ENCODE peak calls at places on chromosomes 6 and 20, in eight cellular contexts. K is cardiac fibroblast, J is omental fat pad, O is GM06990, E is fibroblast of the aortic adventitia, S is GM13976, X is astrocyte of the spinal cord, I is GM12865. R is an unnamed sample.
A peak's percentile ranks its signal among the peaks of the same experiment; 100 is the strongest.

GRCh38 chr6:152452639-152453038 is 184.5 kb downstream of the SYNE1 start:
- DNase-seq in K (no peak), J (no peak), O (no peak), E (no peak), S (no peak), X (no peak), I (no peak), R (no peak)

GRCh38 chr20:35773154-35773751 is 1.4 kb downstream of the PHF20 start:
- DNase-seq in K (peak; percentile 50), J (no peak), O (no peak), E (peak; percentile 40), S (peak; percentile 58), X (peak; percentile 3), I (peak; percentile 74), R (no peak)

GRCh38 chr6:28940294-28940858 is 16.6 kb upstream of the TRIM27 start:
- DNase-seq in K (no peak), J (peak; percentile 31), O (no peak), E (no peak), S (no peak), X (no peak), I (peak; percentile 72), R (no peak)

GRCh38 chr6:19354181-19354580 is 483.0 kb upstream of the ID4 start:
- DNase-seq in K (no peak), J (no peak), O (no peak), E (no peak), S (no peak), X (no peak), I (no peak), R (no peak)

GRCh38 chr6:53179961-53180651 is 31.5 kb upstream of the GCM1 start:
- DNase-seq in K (peak; percentile 41), J (no peak), O (no peak), E (peak; percentile 51), S (no peak), X (peak; percentile 87), I (no peak), R (no peak)

GRCh38 chr20:52595492-52595891 is 376.7 kb upstream of the TSHZ2 start:
- DNase-seq in K (no peak), J (no peak), O (no peak), E (no peak), S (no peak), X (no peak), I (no peak), R (no peak)

GRCh38 chr6:56897789-56898509 is 57.0 kb upstream of the BEND6 start:
- DNase-seq in K (no peak), J (no peak), O (no peak), E (no peak), S (no peak), X (no peak), I (no peak), R (no peak)

GRCh38 chr6:16264785-16265184 is 26.4 kb downstream of the GMPR start:
- DNase-seq in K (no peak), J (no peak), O (no peak), E (no peak), S (no peak), X (no peak), I (no peak), R (no peak)

GRCh38 chr20:34824026-34824860 is 1.2 kb downstream of the NCOA6 start:
- DNase-seq in K (peak; percentile 54), J (peak; percentile 35), O (no peak), E (peak; percentile 48), S (peak; percentile 81), X (peak; percentile 40), I (peak; percentile 86), R (peak; percentile 16)

GRCh38 chr6:91573826-91574416 is 987.0 kb upstream of the MAP3K7 start:
- DNase-seq in K (no peak), J (no peak), O (no peak), E (no peak), S (no peak), X (no peak), I (no peak), R (no peak)

GRCh38 chr6:10655508-10656055 is 38.8 kb downstream of the C6orf52 start:
- DNase-seq in K (no peak), J (no peak), O (no peak), E (no peak), S (peak; percentile 42), X (no peak), I (peak; percentile 40), R (no peak)

GRCh38 chr20:59993736-59994484 is 35.7 kb downstream of the CDH26 start:
- DNase-seq in K (no peak), J (no peak), O (no peak), E (no peak), S (no peak), X (no peak), I (no peak), R (no peak)

GRCh38 chr20:38871560-38871953 is 54.7 kb upstream of the FAM83D start:
- DNase-seq in K (no peak), J (no peak), O (no peak), E (no peak), S (no peak), X (no peak), I (no peak), R (no peak)

GRCh38 chr6:100464910-100465700 is at the start of gene SIM1:
- DNase-seq in K (peak; percentile 78), J (no peak), O (peak; percentile 36), E (no peak), S (peak; percentile 66), X (peak; percentile 77), I (peak; percentile 69), R (peak; percentile 93)

GRCh38 chr20:38804682-38805501 is 605 bp upstream of the PPP1R16B start:
- DNase-seq in K (peak; percentile 18), J (no peak), O (peak; percentile 86), E (no peak), S (peak; percentile 74), X (no peak), I (peak; percentile 85), R (no peak)

DNA sequence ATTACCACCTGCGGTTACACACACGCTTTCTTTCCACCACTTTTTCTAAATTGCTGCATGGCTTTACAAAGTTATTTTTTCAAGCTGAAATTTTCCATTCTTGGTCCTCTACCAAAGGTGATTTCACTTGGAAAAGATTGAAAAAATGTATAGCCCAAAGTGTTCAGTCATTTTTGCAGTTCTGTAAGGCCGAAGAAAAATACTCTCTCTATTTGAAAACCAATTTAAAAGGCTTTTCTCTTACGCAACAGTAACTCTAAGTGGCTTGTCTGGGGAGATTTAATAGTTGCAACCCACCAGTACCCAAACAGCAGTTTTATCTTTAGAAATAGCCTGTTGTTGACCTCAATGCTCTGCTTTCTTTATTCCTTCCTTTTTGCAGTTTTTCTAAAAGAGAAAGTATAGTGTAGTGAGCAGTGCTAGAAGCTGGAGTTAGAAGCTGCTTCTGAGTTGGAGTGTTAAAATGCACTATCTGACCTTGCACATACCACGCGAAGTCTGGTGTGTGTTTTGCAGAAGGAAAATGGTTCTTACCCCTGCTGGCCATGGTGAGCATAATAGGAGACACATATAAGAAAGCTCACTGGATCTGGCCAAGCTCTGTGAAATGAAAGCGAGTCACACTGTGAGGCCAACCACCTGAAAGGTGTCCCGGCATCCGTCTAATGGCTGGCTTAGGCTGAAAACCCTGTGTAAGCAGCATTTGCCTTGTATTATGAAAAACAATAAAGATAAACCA is 271.6 kb upstream of the PRND start:
- DNase-seq in K (peak; percentile 36), J (no peak), O (no peak), E (peak; percentile 34), S (no peak), X (peak; percentile 58), I (no peak), R (peak; percentile 67)
- TF ChIP-seq CTCF in K (peak; percentile 35), J (no peak), O (no peak), E (peak; percentile 35), S (no peak), X (peak; percentile 47), I (peak; percentile 1), R (peak; percentile 66)

GRCh38 chr20:62139636-62140035 is 3.6 kb downstream of the PSMA7 start:
- DNase-seq in K (no peak), J (no peak), O (no peak), E (no peak), S (no peak), X (no peak), I (no peak), R (no peak)

GRCh38 chr20:62141043-62141396 is 2.2 kb downstream of the PSMA7 start:
- DNase-seq in K (no peak), J (no peak), O (no peak), E (no peak), S (no peak), X (no peak), I (no peak), R (no peak)

GRCh38 chr20:62142252-62143117 is 709 bp downstream of the PSMA7 start:
- DNase-seq in K (no peak), J (no peak), O (peak; percentile 35), E (no peak), S (no peak), X (peak; percentile 7), I (peak; percentile 19), R (no peak)

GRCh38 chr20:62143118-62143975 is at the start of the genes PSMA7 and SS18L1:
- DNase-seq in K (peak; percentile 92), J (no peak), O (peak; percentile 93), E (peak; percentile 78), S (peak; percentile 95), X (peak; percentile 79), I (peak; percentile 95), R (peak; percentile 66)

GRCh38 chr20:62141397-62142251 is 1.6 kb downstream of the PSMA7 start:
- DNase-seq in K (peak; percentile 29), J (no peak), O (no peak), E (peak; percentile 48), S (no peak), X (peak; percentile 15), I (peak; percentile 25), R (no peak)
- TF ChIP-seq CTCF in K (peak; percentile 39), J (no peak), O (peak; percentile 51), E (peak; percentile 51), S (peak; percentile 36), X (peak; percentile 61), I (peak; percentile 25), R (peak; percentile 69)

GRCh38 chr6:84424956-84425355 is 197.5 kb upstream of the CEP162 start:
- DNase-seq in K (no peak), J (no peak), O (no peak), E (no peak), S (no peak), X (no peak), I (no peak), R (no peak)

GRCh38 chr6:84426002-84426705 is 198.7 kb upstream of the CEP162 start:
- DNase-seq in K (no peak), J (no peak), O (no peak), E (peak; percentile 12), S (no peak), X (no peak), I (no peak), R (no peak)

GRCh38 chr6:84417261-84417660 is 189.8 kb upstream of the CEP162 start:
- DNase-seq in K (peak; percentile 13), J (no peak), O (no peak), E (peak; percentile 54), S (no peak), X (peak; percentile 76), I (no peak), R (peak; percentile 12)

GRCh38 chr6:84421031-84421430 is 193.6 kb upstream of the CEP162 start:
- DNase-seq in K (no peak), J (no peak), O (no peak), E (no peak), S (no peak), X (no peak), I (no peak), R (no peak)

GRCh38 chr6:84422380-84422968 is 195.0 kb upstream of the CEP162 start:
- DNase-seq in K (peak; percentile 85), J (no peak), O (peak; percentile 40), E (peak; percentile 72), S (peak; percentile 26), X (peak; percentile 78), I (peak; percentile 32), R (peak; percentile 8)
- TF ChIP-seq CTCF in K (peak; percentile 94), J (no peak), O (peak; percentile 70), E (peak; percentile 92), S (peak; percentile 51), X (peak; percentile 98), I (peak; percentile 61), R (peak; percentile 81)

GRCh38 chr6:63049216-63049615 is 162.1 kb upstream of the FKBP1C start:
- DNase-seq in K (no peak), J (no peak), O (no peak), E (no peak), S (no peak), X (no peak), I (no peak), R (no peak)
- TF ChIP-seq CTCF in K (no peak), J (no peak), O (no peak), E (no peak), S (no peak), X (no peak), I (no peak), R (no peak)